ENCODE peak calls at places on chromosomes 4 and X, in ten cellular contexts. Q, C, Y, Z, P, B, U, K, O and W are unnamed samples.

GRCh38 chr4:31674313-31674947 is 954.3 kb downstream of the PCDH7 start:
- ATAC-seq in Q (no peak), C (peak), Y (no peak), Z (no peak), P (no peak), B (no peak), U (no peak), K (no peak), O (no peak), W (no peak)

GRCh38 chrX:136689441-136689840 is 41.5 kb downstream of the CD40LG start:
- ATAC-seq in Q (no peak), C (peak), Y (no peak), Z (no peak), P (no peak), B (peak), U (peak), K (peak), O (no peak), W (peak)

GRCh38 chr4:26217961-26218676 is 102.7 kb upstream of the RBPJ start:
- ATAC-seq in Q (no peak), C (no peak), Y (peak), Z (peak), P (peak), B (no peak), U (peak), K (no peak), O (peak), W (no peak)

GRCh38 chrX:38661561-38661960 is 100.2 kb downstream of the TSPAN7 start:
- ATAC-seq in Q (no peak), C (no peak), Y (no peak), Z (no peak), P (no peak), B (no peak), U (no peak), K (no peak), O (no peak), W (peak)

GRCh38 chr4:67682266-67682665 is 18.7 kb downstream of the UBA6 start:
- ATAC-seq in Q (no peak), C (no peak), Y (no peak), Z (no peak), P (no peak), B (no peak), U (no peak), K (no peak), O (no peak), W (no peak)

GRCh38 chr4:84680956-84681355 is 98.0 kb downstream of the CDS1 start:
- ATAC-seq in Q (no peak), C (no peak), Y (no peak), Z (no peak), P (no peak), B (no peak), U (no peak), K (no peak), O (no peak), W (no peak)

GRCh38 chr4:102246416-102246815 is 98.9 kb downstream of the SLC39A8 start:
- ATAC-seq in Q (no peak), C (no peak), Y (no peak), Z (no peak), P (no peak), B (no peak), U (no peak), K (no peak), O (no peak), W (no peak)

GRCh38 chr4:139798456-139798855 is 132.8 kb downstream of the MGST2 start:
- ATAC-seq in Q (peak), C (no peak), Y (no peak), Z (no peak), P (no peak), B (no peak), U (peak), K (no peak), O (no peak), W (peak)

GRCh38 chr4:177100307-177100706 is 209.4 kb upstream of the NEIL3 start:
- ATAC-seq in Q (no peak), C (no peak), Y (no peak), Z (no peak), P (no peak), B (no peak), U (no peak), K (no peak), O (no peak), W (no peak)

GRCh38 chr4:87529187-87529586 is at the start of gene SPARCL1:
- ATAC-seq in Q (no peak), C (no peak), Y (no peak), Z (peak), P (peak), B (no peak), U (no peak), K (no peak), O (peak), W (no peak)

GRCh38 chr4:32136081-32136787 is 1416.1 kb downstream of the PCDH7 start:
- ATAC-seq in Q (no peak), C (no peak), Y (no peak), Z (no peak), P (no peak), B (no peak), U (no peak), K (no peak), O (no peak), W (no peak)

GRCh38 chr4:52640808-52641595 is 18.1 kb downstream of the USP46 start:
- ATAC-seq in Q (no peak), C (peak), Y (no peak), Z (no peak), P (no peak), B (no peak), U (no peak), K (no peak), O (no peak), W (no peak)

GRCh38 chr4:90152024-90152423 is 24.8 kb downstream of the CCSER1 start:
- ATAC-seq in Q (no peak), C (no peak), Y (no peak), Z (no peak), P (no peak), B (no peak), U (no peak), K (no peak), O (no peak), W (no peak)

GRCh38 chrX:70289168-70289792 is 447 bp downstream of the PDZD11 start:
- ATAC-seq in Q (no peak), C (no peak), Y (no peak), Z (no peak), P (no peak), B (peak), U (no peak), K (no peak), O (no peak), W (no peak)